ENCODE peak calls at places on chromosome 9, in five cellular contexts. N, B, W, D and G are unnamed samples.

GRCh38 chr9:69325409-69326212 is 596 bp downstream of the ENTREP1 start:
- DNase-seq in W (no peak), D (no peak), B (no peak), N (no peak), G (no peak)

GRCh38 chr9:136409557-136410455 is 608 bp downstream of the ENTR1 start:
- DNase-seq in B (peak; percentile 34), N (no peak), D (peak; percentile 43), W (no peak), G (no peak)

GRCh38 chr9:89878003-89878411 is 273.2 kb downstream of the GADD45G start:
- DNase-seq in B (no peak), D (no peak), W (no peak), N (no peak), G (no peak)

GRCh38 chr9:128921881-128922763 is 1.3 kb downstream of the PHYHD1 start:
- DNase-seq in B (peak; percentile 61), W (no peak), D (peak; percentile 74), N (no peak), G (no peak)

GRCh38 chr9:109198736-109199384 is 31.8 kb upstream of the FRRS1L start:
- DNase-seq in W (no peak), D (no peak), N (no peak), B (no peak), G (no peak)

GRCh38 chr9:114953917-114954316 is 23.5 kb upstream of the TNFSF8 start:
- DNase-seq in B (peak; percentile 81), D (peak; percentile 14), N (no peak), W (no peak), G (peak; percentile 73)

GRCh38 chr9:117341161-117341560 is 73.7 kb downstream of the ASTN2 start:
- DNase-seq in D (no peak), N (no peak), W (no peak), B (no peak), G (no peak)

GRCh38 chr9:107281164-107281563 is 1.9 kb upstream of the RAD23B start:
- DNase-seq in B (no peak), D (no peak), W (no peak), N (no peak), G (no peak)

GRCh38 chr9:84953252-84953773 is 283.8 kb downstream of the NTRK2 start:
- DNase-seq in B (no peak), W (no peak), D (no peak), N (no peak), G (no peak)

GRCh38 chr9:76433851-76434250 is 25.1 kb upstream of the GCNT1 start:
- DNase-seq in N (no peak), B (peak; percentile 54), W (no peak), D (peak; percentile 32), G (no peak)

GRCh38 chr9:19720374-19720773 is 68.5 kb downstream of the SLC24A2 start:
- DNase-seq in B (peak; percentile 43), N (no peak), W (no peak), D (peak; percentile 54), G (no peak)

GRCh38 chr9:68416891-68417570 is 60.6 kb downstream of the PGM5 start:
- DNase-seq in N (no peak), B (peak; percentile 1), D (peak; percentile 15), W (no peak), G (no peak)

GRCh38 chr9:88173378-88173999 is 35.2 kb upstream of the SPATA31C2 start:
- DNase-seq in B (peak; percentile 77), D (peak; percentile 85), N (peak; percentile 46), W (no peak), G (peak; percentile 40)

GRCh38 chr9:115015018-115015635 is 84.7 kb upstream of the TNFSF8 start:
- DNase-seq in W (no peak), N (peak; percentile 5), B (peak; percentile 62), D (peak; percentile 55), G (no peak)

GRCh38 chr9:18632624-18633407 is 158.9 kb downstream of the ADAMTSL1 start:
- DNase-seq in D (peak; percentile 8), N (no peak), B (peak; percentile 89), W (no peak), G (peak; percentile 84)

GRCh38 chr9:133768859-133769510 is 30.8 kb upstream of the SARDH start:
- DNase-seq in N (no peak), D (no peak), B (no peak), W (no peak), G (no peak)

GRCh38 chr9:15142903-15143534 is 164.0 kb downstream of the TTC39B start:
- DNase-seq in N (peak; percentile 50), W (peak; percentile 7), D (peak; percentile 35), B (peak; percentile 54), G (no peak)

GRCh38 chr9:137082925-137083290 is 3.9 kb upstream of the MAN1B1 start:
- DNase-seq in W (no peak), D (no peak), B (no peak), N (no peak), G (no peak)

GRCh38 chr9:136297016-136297691 is 6.7 kb downstream of the CCDC187 start:
- DNase-seq in B (no peak), W (no peak), D (no peak), N (peak; percentile 38), G (no peak)

GRCh38 chr9:99365233-99365980 is 143.3 kb downstream of the SEC61B start:
- DNase-seq in D (no peak), B (peak; percentile 39), N (no peak), W (no peak), G (no peak)

GRCh38 chr9:136445799-136446198 is 6.2 kb upstream of the INPP5E start:
- DNase-seq in B (no peak), W (no peak), D (no peak), N (no peak), G (no peak)

GRCh38 chr9:130262771-130263170 is 2.8 kb upstream of the HMCN2 start:
- DNase-seq in N (no peak), B (no peak), D (no peak), W (no peak), G (no peak)

GRCh38 chr9:129170229-129170628 is 7.8 kb downstream of the IER5L start:
- DNase-seq in N (no peak), B (no peak), W (no peak), D (no peak), G (no peak)

GRCh38 chr9:89330513-89330912 is 12.2 kb downstream of the SECISBP2 start:
- DNase-seq in D (no peak), N (no peak), B (no peak), W (no peak), G (no peak)